ENCODE peak calls at places on chromosomes 3 and 15, in ten cellular contexts. O, X, Y, T, F, Q, P, W, D and H are unnamed samples.

GRCh38 chr3:129688310-129688895 is 81.9 kb upstream of the PLXND1 start:
- DNase-seq in O (no peak), X (no peak), Y (no peak), T (no peak), F (peak; percentile 82), Q (peak; percentile 61), P (no peak), W (peak; percentile 81), D (peak; percentile 89), H (no peak)

GRCh38 chr3:139339219-139339906 is 4.5 kb upstream of the MRPS22 start:
- DNase-seq in O (no peak), X (no peak), Y (no peak), T (no peak), F (no peak), Q (no peak), P (no peak), W (no peak), D (peak; percentile 9), H (no peak)

GRCh38 chr15:94322141-94322540 is 90.8 kb downstream of the MCTP2 start:
- DNase-seq in O (no peak), X (no peak), Y (no peak), T (no peak), F (no peak), Q (no peak), P (no peak), W (no peak), D (peak; percentile 56), H (no peak)

GRCh38 chr15:22954798-22955543 is 25.2 kb downstream of the CYFIP1 start:
- DNase-seq in O (no peak), X (no peak), Y (no peak), T (no peak), F (no peak), Q (no peak), P (no peak), W (peak; percentile 42), D (no peak), H (no peak)

GRCh38 chr15:52652984-52653383 is 26.2 kb downstream of the ATOSA start:
- DNase-seq in O (no peak), X (no peak), Y (peak; percentile 25), T (no peak), F (no peak), Q (no peak), P (peak; percentile 63), W (no peak), D (no peak), H (peak; percentile 72)

GRCh38 chr3:12194669-12195161 is 36.0 kb upstream of the TIMP4 start:
- DNase-seq in O (no peak), X (peak; percentile 73), Y (peak; percentile 31), T (no peak), F (no peak), Q (no peak), P (peak; percentile 58), W (no peak), D (peak; percentile 7), H (no peak)

GRCh38 chr3:4394048-4394447 is 73.0 kb downstream of the SUMF1 start:
- DNase-seq in O (no peak), X (no peak), Y (no peak), T (no peak), F (no peak), Q (no peak), P (no peak), W (no peak), D (peak; percentile 7), H (no peak)

GRCh38 chr15:74209997-74210573 is 7.5 kb upstream of the STRA6 start:
- DNase-seq in O (peak; percentile 41), X (no peak), Y (no peak), T (no peak), F (no peak), Q (no peak), P (peak; percentile 53), W (no peak), D (no peak), H (no peak)

GRCh38 chr3:12442654-12443501 is 41.4 kb upstream of the TSEN2 start:
- DNase-seq in O (no peak), X (no peak), Y (peak; percentile 16), T (no peak), F (peak; percentile 76), Q (no peak), P (no peak), W (no peak), D (no peak), H (no peak)

GRCh38 chr15:82771789-82772607 is 33.9 kb downstream of the FSD2 start:
- DNase-seq in O (no peak), X (no peak), Y (peak; percentile 19), T (no peak), F (no peak), Q (no peak), P (peak; percentile 52), W (no peak), D (no peak), H (no peak)
- H3K27ac ChIP-seq in O (no peak overlapping the region), X (no peak overlapping the region), Y (no peak overlapping the region), T (no peak overlapping the region), F (no peak overlapping the region), Q (no peak overlapping the region), P (no peak overlapping the region), W (peak overlapping the region; percentile 98), D (no peak overlapping the region), H (no peak overlapping the region)

GRCh38 chr15:42495361-42496212 is at the start of gene SNAP23:
- DNase-seq in O (peak; percentile 76), X (peak; percentile 92), Y (peak; percentile 93), T (peak; percentile 81), F (peak; percentile 95), Q (peak; percentile 96), P (peak; percentile 91), W (peak; percentile 96), D (peak; percentile 96), H (peak; percentile 91)

GRCh38 chr15:42490743-42491539 is at the start of gene ZNF106:
- DNase-seq in O (no peak), X (peak; percentile 54), Y (peak; percentile 84), T (peak; percentile 83), F (peak; percentile 89), Q (peak; percentile 89), P (peak; percentile 86), W (peak; percentile 94), D (peak; percentile 94), H (peak; percentile 72)

GRCh38 chr15:42491540-42492225 is 742 bp upstream of the ZNF106 start:
- DNase-seq in O (no peak), X (peak; percentile 25), Y (peak; percentile 41), T (no peak), F (no peak), Q (no peak), P (peak; percentile 85), W (no peak), D (no peak), H (peak; percentile 38)

GRCh38 chr15:42494998-42495360 is 455 bp upstream of the SNAP23 start:
- DNase-seq in O (no peak), X (peak; percentile 25), Y (peak; percentile 64), T (peak; percentile 18), F (peak; percentile 44), Q (no peak), P (peak; percentile 73), W (no peak), D (peak; percentile 87), H (no peak)

DNA sequence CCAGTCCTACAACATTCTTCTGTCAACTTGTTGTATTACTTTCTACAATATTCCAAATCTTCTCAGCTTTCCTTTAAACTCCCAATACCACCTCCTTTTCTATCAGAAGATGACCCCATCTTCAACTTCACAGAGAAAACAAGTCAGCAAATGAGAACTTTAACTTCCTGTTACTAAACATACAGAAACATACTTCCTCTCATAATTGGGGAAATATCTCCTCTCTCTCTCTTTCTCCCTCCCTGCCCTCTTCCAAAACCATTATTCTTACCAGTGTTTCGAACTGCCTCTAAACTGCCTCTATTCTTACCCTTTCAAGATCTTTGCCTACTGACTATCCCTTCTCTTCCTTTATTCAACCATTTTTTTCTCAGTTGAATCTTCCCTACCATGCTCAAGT is 1.7 kb upstream of the SNAP23 start:
- DNase-seq in O (no peak), X (no peak), Y (no peak), T (no peak), F (no peak), Q (no peak), P (no peak), W (no peak), D (no peak), H (no peak)
- H3K27ac ChIP-seq in O (peak overlapping the region; percentile 97), X (no peak overlapping the region), Y (no peak overlapping the region), T (no peak overlapping the region), F (peak overlapping the region; percentile 15), Q (peak overlapping the region; percentile 93), P (no peak overlapping the region), W (peak overlapping the region; percentile 85), D (peak overlapping the region; percentile 89), H (no peak overlapping the region)

GRCh38 chr15:40096094-40096876 is 12.4 kb downstream of the BMF start:
- DNase-seq in O (no peak), X (no peak), Y (no peak), T (no peak), F (no peak), Q (no peak), P (no peak), W (no peak), D (no peak), H (no peak)
- H3K27ac ChIP-seq in O (no peak overlapping the region), X (no peak overlapping the region), Y (no peak overlapping the region), T (no peak overlapping the region), F (no peak overlapping the region), Q (peak overlapping the region; percentile 87), P (no peak overlapping the region), W (peak overlapping the region; percentile 63), D (peak overlapping the region; percentile 73), H (peak overlapping the region; percentile 21)

GRCh38 chr15:41913251-41913650 is 19.4 kb upstream of the SPTBN5 start:
- DNase-seq in O (no peak), X (no peak), Y (no peak), T (no peak), F (no peak), Q (no peak), P (no peak), W (no peak), D (no peak), H (no peak)

GRCh38 chr15:41908681-41909461 is 15.0 kb upstream of the SPTBN5 start:
- DNase-seq in O (no peak), X (no peak), Y (no peak), T (no peak), F (peak; percentile 51), Q (no peak), P (no peak), W (no peak), D (no peak), H (no peak)

GRCh38 chr15:41914406-41914805 is 20.6 kb upstream of the SPTBN5 start:
- DNase-seq in O (no peak), X (no peak), Y (no peak), T (no peak), F (peak; percentile 72), Q (no peak), P (no peak), W (no peak), D (no peak), H (no peak)

GRCh38 chr15:41915203-41915994 is 21.5 kb upstream of the SPTBN5 start:
- DNase-seq in O (no peak), X (no peak), Y (no peak), T (no peak), F (peak; percentile 29), Q (no peak), P (no peak), W (no peak), D (no peak), H (no peak)

DNA sequence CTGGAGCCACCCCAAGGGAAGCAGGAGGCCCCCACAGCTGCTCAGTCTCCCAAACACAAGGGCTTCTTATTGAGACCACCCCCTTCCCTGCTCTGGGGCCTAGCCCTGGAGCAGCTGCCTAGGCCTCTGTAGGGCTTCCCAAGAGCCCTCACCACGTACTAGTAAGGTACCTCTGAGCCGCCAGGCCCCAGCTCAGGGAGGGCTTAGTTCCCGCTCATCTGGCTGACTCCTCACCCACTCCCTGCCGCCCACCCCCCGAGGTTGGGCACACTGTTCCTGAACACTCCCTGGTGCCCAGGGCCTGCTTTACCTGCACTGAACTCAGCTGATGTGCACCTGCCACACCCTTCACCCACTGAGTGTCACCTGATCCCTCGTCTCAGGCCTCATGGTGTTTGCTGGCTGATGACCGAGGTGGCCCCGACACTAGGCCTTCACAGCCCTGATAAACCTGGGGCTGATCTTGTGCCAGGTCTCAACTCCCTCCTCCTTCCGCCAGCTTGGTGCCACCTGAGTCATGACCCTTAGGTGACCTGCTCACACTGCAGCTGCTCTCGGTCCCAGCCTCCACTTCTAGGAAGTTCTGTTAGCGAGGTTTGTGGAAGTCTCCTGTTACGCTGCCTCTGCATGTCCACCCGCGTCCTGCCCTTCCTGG is 18.0 kb upstream of the SPTBN5 start:
- DNase-seq in O (no peak), X (no peak), Y (no peak), T (no peak), F (peak; percentile 27), Q (no peak), P (no peak), W (no peak), D (no peak), H (no peak)
- H3K27ac ChIP-seq in O (no peak overlapping the region), X (no peak overlapping the region), Y (no peak overlapping the region), T (no peak overlapping the region), F (peak overlapping the region; percentile 83), Q (no peak overlapping the region), P (no peak overlapping the region), W (no peak overlapping the region), D (no peak overlapping the region), H (no peak overlapping the region)